ENCODE peak calls at places on chromosomes 7 and 10, in five cellular contexts. One of them, this sample, is unnamed.
A peak's percentile ranks its signal among the peaks of the same experiment; 100 is the strongest.

GRCh38 chr10:59082249-59082648 is 94.2 kb upstream of the PHYHIPL start:
- DNase-seq in mesendoderm: no peak
- DNase-seq in IMR-90: no peak
- DNase-seq in H9: no peak
- DNase-seq in H1: no peak
- DNase-seq in this sample: no peak

GRCh38 chr10:60235001-60235400 is 154.7 kb downstream of the ANK3 start:
- DNase-seq in H9: no peak
- DNase-seq in IMR-90: peak; percentile 54
- DNase-seq in H1: no peak
- DNase-seq in mesendoderm: no peak
- DNase-seq in this sample: no peak

GRCh38 chr10:95478185-95478584 is 83.0 kb downstream of the SORBS1 start:
- DNase-seq in H9: no peak
- DNase-seq in mesendoderm: no peak
- DNase-seq in IMR-90: no peak
- DNase-seq in H1: no peak
- DNase-seq in this sample: no peak

GRCh38 chr7:36474283-36475010 is 84.8 kb downstream of the ANLN start:
- DNase-seq in H9: no peak
- DNase-seq in IMR-90: peak; percentile 41
- DNase-seq in mesendoderm: no peak
- DNase-seq in H1: no peak
- DNase-seq in this sample: no peak

GRCh38 chr10:127012769-127013152 is 107.5 kb downstream of the DOCK1 start:
- DNase-seq in H1: no peak
- DNase-seq in mesendoderm: peak; percentile 27
- DNase-seq in IMR-90: no peak
- DNase-seq in H9: no peak
- DNase-seq in this sample: no peak

GRCh38 chr7:116455009-116455408 is 44.5 kb upstream of the CAV2 start:
- DNase-seq in IMR-90: peak; percentile 87
- DNase-seq in mesendoderm: no peak
- DNase-seq in H9: no peak
- DNase-seq in H1: no peak
- DNase-seq in this sample: no peak

GRCh38 chr7:94436018-94436604 is 41.4 kb downstream of the COL1A2 start:
- DNase-seq in IMR-90: peak; percentile 78
- DNase-seq in H1: peak; percentile 19
- DNase-seq in mesendoderm: peak; percentile 79
- DNase-seq in H9: peak; percentile 60
- DNase-seq in this sample: peak; percentile 56

GRCh38 chr7:52539414-52539813 is 496.0 kb upstream of the POM121L12 start:
- DNase-seq in H1: no peak
- DNase-seq in mesendoderm: no peak
- DNase-seq in H9: no peak
- DNase-seq in IMR-90: no peak
- DNase-seq in this sample: no peak

GRCh38 chr10:71985542-71986250 is 21.5 kb downstream of the CHST3 start:
- DNase-seq in mesendoderm: no peak
- DNase-seq in H9: no peak
- DNase-seq in H1: no peak
- DNase-seq in IMR-90: peak; percentile 69
- DNase-seq in this sample: no peak

GRCh38 chr10:80718024-80718423 is 180.3 kb downstream of the SH2D4B start:
- DNase-seq in IMR-90: no peak
- DNase-seq in mesendoderm: no peak
- DNase-seq in H1: no peak
- DNase-seq in H9: no peak
- DNase-seq in this sample: no peak

GRCh38 chr7:26147030-26147429 is 5.0 kb upstream of the NFE2L3 start:
- DNase-seq in IMR-90: no peak
- DNase-seq in mesendoderm: no peak
- DNase-seq in H9: no peak
- DNase-seq in H1: no peak
- DNase-seq in this sample: no peak

GRCh38 chr10:22245567-22245966 is 27.8 kb upstream of the EBLN1 start:
- DNase-seq in IMR-90: no peak
- DNase-seq in H1: no peak
- DNase-seq in mesendoderm: peak; percentile 84
- DNase-seq in H9: no peak
- DNase-seq in this sample: no peak

GRCh38 chr7:87325576-87326370 is 19.7 kb upstream of the CROT start:
- DNase-seq in mesendoderm: no peak
- DNase-seq in H9: no peak
- DNase-seq in H1: no peak
- DNase-seq in IMR-90: no peak
- DNase-seq in this sample: no peak
- H4K8ac ChIP-seq in mesendoderm: no peak overlapping the region
- H4K8ac ChIP-seq in H9: no peak overlapping the region
- H4K8ac ChIP-seq in H1: no peak overlapping the region
- H4K8ac ChIP-seq in IMR-90: no peak overlapping the region
- H4K8ac ChIP-seq in this sample: no peak overlapping the region

GRCh38 chr10:78362406-78363022 is 328.9 kb downstream of the RPS24 start:
- DNase-seq in mesendoderm: peak; percentile 98
- DNase-seq in H9: peak; percentile 35
- DNase-seq in IMR-90: no peak
- DNase-seq in H1: no peak
- DNase-seq in this sample: no peak
- H2BK15ac ChIP-seq in mesendoderm: no peak overlapping the region
- H2BK15ac ChIP-seq in H9: no peak overlapping the region
- H2BK15ac ChIP-seq in IMR-90: no peak overlapping the region
- H2BK15ac ChIP-seq in H1: no peak overlapping the region
- H2BK15ac ChIP-seq in this sample: peak overlapping the region; percentile 1

GRCh38 chr7:119288401-119288800 is 984.6 kb upstream of the KCND2 start:
- DNase-seq in H1: no peak
- DNase-seq in IMR-90: no peak
- DNase-seq in H9: no peak
- DNase-seq in mesendoderm: no peak
- DNase-seq in this sample: no peak
- H4K8ac ChIP-seq in H1: no peak overlapping the region
- H4K8ac ChIP-seq in IMR-90: no peak overlapping the region
- H4K8ac ChIP-seq in H9: no peak overlapping the region
- H4K8ac ChIP-seq in mesendoderm: no peak overlapping the region
- H4K8ac ChIP-seq in this sample: no peak overlapping the region

DNA sequence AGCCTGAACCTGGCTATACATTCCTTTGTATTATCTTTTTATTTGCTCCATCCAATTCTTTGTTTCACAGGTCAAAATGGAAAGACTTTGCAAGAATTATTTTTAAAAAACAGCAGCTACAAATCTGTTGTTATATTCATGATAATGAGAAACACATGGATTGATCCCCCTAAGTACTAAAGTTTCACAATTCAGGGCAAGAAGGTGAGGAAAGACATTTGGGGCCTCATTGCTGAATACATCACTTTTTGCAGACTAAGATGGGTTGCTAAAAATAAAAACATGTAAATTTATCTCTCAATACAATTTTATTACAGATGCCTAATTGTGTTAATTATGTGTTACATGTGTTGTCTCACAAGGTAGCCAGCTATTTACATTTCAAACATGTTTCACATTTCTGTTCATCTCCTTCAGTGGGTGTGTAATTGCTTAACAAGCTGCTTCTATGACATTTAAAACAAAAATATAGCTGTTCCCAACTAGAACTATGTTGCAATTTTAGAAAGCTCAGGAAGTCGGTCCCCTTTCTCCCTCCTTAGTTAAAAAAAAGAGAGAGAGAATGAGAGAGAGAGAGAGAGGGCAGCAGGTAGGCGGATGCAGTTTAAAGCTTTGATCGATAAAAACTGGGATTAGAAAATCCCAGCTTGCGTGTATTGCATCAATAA is 606.4 kb upstream of the FZD8 start:
- DNase-seq in H9: no peak
- DNase-seq in mesendoderm: no peak
- DNase-seq in IMR-90: peak; percentile 16
- DNase-seq in H1: no peak
- DNase-seq in this sample: no peak
- H2BK15ac ChIP-seq in H9: no peak overlapping the region
- H2BK15ac ChIP-seq in mesendoderm: no peak overlapping the region
- H2BK15ac ChIP-seq in IMR-90: no peak overlapping the region
- H2BK15ac ChIP-seq in H1: no peak overlapping the region
- H2BK15ac ChIP-seq in this sample: no peak overlapping the region

GRCh38 chr7:923108-924041 is 31.1 kb downstream of the ADAP1 start:
- DNase-seq in H9: peak; percentile 72
- DNase-seq in IMR-90: peak; percentile 47
- DNase-seq in mesendoderm: peak; percentile 48
- DNase-seq in H1: no peak
- DNase-seq in this sample: no peak
- H4K8ac ChIP-seq in H9: no peak overlapping the region
- H4K8ac ChIP-seq in IMR-90: peak overlapping the region; percentile 56
- H4K8ac ChIP-seq in mesendoderm: no peak overlapping the region
- H4K8ac ChIP-seq in H1: peak overlapping the region; percentile 92
- H4K8ac ChIP-seq in this sample: no peak overlapping the region

GRCh38 chr10:102233997-102234396 is 7.3 kb downstream of the PITX3 start:
- DNase-seq in mesendoderm: no peak
- DNase-seq in H9: no peak
- DNase-seq in IMR-90: no peak
- DNase-seq in H1: no peak
- DNase-seq in this sample: no peak

GRCh38 chr10:102230861-102231356 is 4.8 kb downstream of the ELOVL3 start:
- DNase-seq in H1: no peak
- DNase-seq in IMR-90: no peak
- DNase-seq in H9: peak; percentile 69
- DNase-seq in mesendoderm: peak; percentile 57
- DNase-seq in this sample: no peak

GRCh38 chr10:102230264-102230860 is 4.3 kb downstream of the ELOVL3 start:
- DNase-seq in mesendoderm: peak; percentile 89
- DNase-seq in IMR-90: peak; percentile 42
- DNase-seq in H1: no peak
- DNase-seq in H9: peak; percentile 89
- DNase-seq in this sample: peak; percentile 75

GRCh38 chr10:102229810-102230263 is 3.7 kb downstream of the ELOVL3 start:
- DNase-seq in mesendoderm: peak; percentile 84
- DNase-seq in IMR-90: peak; percentile 65
- DNase-seq in H1: no peak
- DNase-seq in H9: peak; percentile 88
- DNase-seq in this sample: peak; percentile 76

GRCh38 chr10:102231357-102232318 is 5.5 kb downstream of the ELOVL3 start:
- DNase-seq in mesendoderm: peak; percentile 70
- DNase-seq in IMR-90: no peak
- DNase-seq in H1: no peak
- DNase-seq in H9: peak; percentile 83
- DNase-seq in this sample: no peak
- H2BK15ac ChIP-seq in mesendoderm: no peak overlapping the region
- H2BK15ac ChIP-seq in IMR-90: no peak overlapping the region
- H2BK15ac ChIP-seq in H1: no peak overlapping the region
- H2BK15ac ChIP-seq in H9: no peak overlapping the region
- H2BK15ac ChIP-seq in this sample: no peak overlapping the region